ENCODE peak calls at places on chromosome 19, in five cellular contexts. S is head of caudate nucleus; W is M059J; V is T-helper 17 cell; D is stimulated activated CD4-positive, alpha-beta T cell treated with anti-CD3 and anti-CD28 coated beads, TNF-alpha, amount 100 ng/mL, for 1 hour. L is an unnamed sample.

GRCh38 chr19:39792999-39793546 is 14.4 kb downstream of the LEUTX start:
- DNase-seq in S (peak; percentile 72), W (peak; percentile 71), V (peak; percentile 58), D (peak; percentile 63), L (peak; percentile 30)

GRCh38 chr19:18442941-18443340 is 5.0 kb upstream of the ISYNA1 start:
- DNase-seq in S (no peak), W (no peak), V (no peak), D (no peak), L (no peak)

GRCh38 chr19:1766800-1767352 is 13.6 kb downstream of the ONECUT3 start:
- DNase-seq in S (no peak), W (no peak), V (no peak), D (no peak), L (no peak)

GRCh38 chr19:53131085-53131484 is 1.6 kb downstream of the ZNF415 start:
- DNase-seq in S (no peak), W (no peak), V (no peak), D (no peak), L (no peak)

GRCh38 chr19:29687897-29688728 is 22.9 kb downstream of the PLEKHF1 start:
- DNase-seq in S (no peak), W (peak; percentile 60), V (no peak), D (no peak), L (no peak)

GRCh38 chr19:15288146-15288963 is 44.0 kb downstream of the BRD4 start:
- DNase-seq in S (peak; percentile 87), W (no peak), V (no peak), D (no peak), L (no peak)

GRCh38 chr19:41149831-41150230 is 35.6 kb downstream of the CYP2F1 start:
- DNase-seq in S (no peak), W (peak; percentile 38), V (no peak), D (no peak), L (no peak)

GRCh38 chr19:30202060-30202600 is 170.1 kb upstream of the ZNF536 start:
- DNase-seq in S (no peak), W (no peak), V (no peak), D (no peak), L (no peak)

GRCh38 chr19:12222980-12223630 is 60.2 kb downstream of the ZNF136 start:
- DNase-seq in S (no peak), W (peak; percentile 42), V (no peak), D (no peak), L (no peak)

L was measured in stimulated activated CD8-positive, alpha-beta memory T cell treated with anti-CD3 and anti-CD28 coated beads, Interleukin-15, amount 100 ng/mL, for 4 hours.